ENCODE peak calls at places on chromosomes 16 and 17, in seven cellular contexts. M is HuH-7; U is heart left ventricle; H is lung; I is endothelial cell; Q is effector memory CD8-positive, alpha-beta T cell; A is NCI-H187 treated with DMSO at 0.1 percent for 48 hours. K is an unnamed sample.

GRCh38 chr17:42578282-42578869 is 847 bp upstream of the PSMC3IP start:
- DNase-seq in M (peak), U (peak), H (peak), I (peak), Q (peak), A (peak), K (peak)

GRCh38 chr16:1745181-1745899 is 26.0 kb downstream of the NME3 start:
- DNase-seq in M (no peak), U (no peak), H (no peak), I (no peak), Q (no peak), A (no peak), K (no peak)

GRCh38 chr16:86063696-86064405 is 164.9 kb downstream of the IRF8 start:
- DNase-seq in M (no peak), U (no peak), H (no peak), I (no peak), Q (no peak), A (no peak), K (no peak)

GRCh38 chr17:81528384-81528650 is 140 bp downstream of the FSCN2 start:
- DNase-seq in M (no peak), U (no peak), H (no peak), I (no peak), Q (no peak), A (no peak), K (no peak)

GRCh38 chr16:2715519-2715918 is 4.5 kb downstream of the PRSS27 start:
- DNase-seq in M (peak), U (peak), H (peak), I (peak), Q (peak), A (no peak), K (no peak)

GRCh38 chr16:10594312-10594950 is 14.0 kb upstream of the EMP2 start:
- DNase-seq in M (no peak), U (no peak), H (peak), I (no peak), Q (no peak), A (no peak), K (no peak)

GRCh38 chr16:87996962-87997880 is 46.0 kb downstream of the BANP start:
- DNase-seq in M (no peak), U (no peak), H (no peak), I (no peak), Q (no peak), A (no peak), K (no peak)

GRCh38 chr16:19940195-19940594 is 55.5 kb upstream of the GPRC5B start:
- DNase-seq in M (no peak), U (no peak), H (no peak), I (no peak), Q (no peak), A (no peak), K (no peak)

GRCh38 chr17:6677158-6677831 is 25.7 kb downstream of the C17orf100 start:
- DNase-seq in M (no peak), U (no peak), H (no peak), I (no peak), Q (no peak), A (no peak), K (no peak)

GRCh38 chr16:85366031-85366763 is 246.9 kb upstream of the GSE1 start:
- DNase-seq in M (no peak), U (no peak), H (no peak), I (no peak), Q (no peak), A (no peak), K (no peak)

GRCh38 chr17:81483862-81484194 is 28.8 kb downstream of the ACTG1 start:
- DNase-seq in M (no peak), U (no peak), H (no peak), I (no peak), Q (no peak), A (no peak), K (no peak)

GRCh38 chr17:64326420-64327054 is 63.5 kb upstream of the TEX2 start:
- DNase-seq in M (peak), U (peak), H (peak), I (no peak), Q (no peak), A (no peak), K (no peak)